ENCODE peak calls at places on chromosome 16, in ten cellular contexts. One of them, this sample, is unnamed. For H3K27me3 and H3K4me1, the result is how much of the 10 kb centered on the place peaks cover.

GRCh38 chr16:16071631-16072244 is 122.3 kb downstream of the ABCC1 start:
- DNase-seq in gastrocnemius medialis: peak
- DNase-seq in BE2C: no peak
- DNase-seq in CD4-positive, alpha-beta memory T cell: no peak
- DNase-seq in fibroblast of lung: peak
- DNase-seq in K562: no peak
- DNase-seq in stomach: peak
- DNase-seq in HAP-1: no peak
- DNase-seq in body of pancreas: peak
- DNase-seq in colonic mucosa: no peak
- DNase-seq in this sample: no peak

GRCh38 chr16:10314811-10315210 is 71.0 kb upstream of the ATF7IP2 start:
- DNase-seq in K562: no peak
- DNase-seq in HAP-1: peak
- DNase-seq in body of pancreas: no peak
- DNase-seq in gastrocnemius medialis: no peak
- DNase-seq in fibroblast of lung: no peak
- DNase-seq in CD4-positive, alpha-beta memory T cell: peak
- DNase-seq in colonic mucosa: no peak
- DNase-seq in stomach: no peak
- DNase-seq in BE2C: no peak
- DNase-seq in this sample: no peak

GRCh38 chr16:75621170-75621477 is 2.0 kb downstream of the ADAT1 start:
- DNase-seq in colonic mucosa: no peak
- DNase-seq in body of pancreas: no peak
- DNase-seq in CD4-positive, alpha-beta memory T cell: no peak
- DNase-seq in stomach: no peak
- DNase-seq in K562: peak
- DNase-seq in fibroblast of lung: peak
- DNase-seq in HAP-1: peak
- DNase-seq in BE2C: no peak
- DNase-seq in gastrocnemius medialis: no peak
- DNase-seq in this sample: no peak

GRCh38 chr16:85327731-85328664 is 215.7 kb upstream of the CIBAR2 start:
- DNase-seq in colonic mucosa: no peak
- DNase-seq in CD4-positive, alpha-beta memory T cell: no peak
- DNase-seq in body of pancreas: no peak
- DNase-seq in HAP-1: peak
- DNase-seq in BE2C: peak
- DNase-seq in K562: peak
- DNase-seq in gastrocnemius medialis: no peak
- DNase-seq in stomach: no peak
- DNase-seq in fibroblast of lung: no peak
- DNase-seq in this sample: no peak

GRCh38 chr16:11024333-11025053 is 80.1 kb downstream of the CLEC16A start:
- DNase-seq in fibroblast of lung: no peak
- DNase-seq in HAP-1: no peak
- DNase-seq in colonic mucosa: no peak
- DNase-seq in K562: no peak
- DNase-seq in body of pancreas: no peak
- DNase-seq in CD4-positive, alpha-beta memory T cell: no peak
- DNase-seq in gastrocnemius medialis: no peak
- DNase-seq in BE2C: no peak
- DNase-seq in stomach: no peak
- DNase-seq in this sample: no peak

GRCh38 chr16:28180660-28181556 is 30.9 kb downstream of the XPO6 start:
- DNase-seq in CD4-positive, alpha-beta memory T cell: no peak
- DNase-seq in body of pancreas: no peak
- DNase-seq in BE2C: no peak
- DNase-seq in fibroblast of lung: peak
- DNase-seq in K562: no peak
- DNase-seq in colonic mucosa: no peak
- DNase-seq in stomach: no peak
- DNase-seq in gastrocnemius medialis: no peak
- DNase-seq in HAP-1: no peak
- DNase-seq in this sample: no peak

GRCh38 chr16:14502932-14503741 is 126.9 kb downstream of the PARN start:
- DNase-seq in gastrocnemius medialis: no peak
- DNase-seq in body of pancreas: no peak
- DNase-seq in HAP-1: no peak
- DNase-seq in K562: no peak
- DNase-seq in stomach: no peak
- DNase-seq in CD4-positive, alpha-beta memory T cell: no peak
- DNase-seq in colonic mucosa: no peak
- DNase-seq in fibroblast of lung: peak
- DNase-seq in BE2C: no peak
- DNase-seq in this sample: no peak

GRCh38 chr16:84136331-84137125 is 8.4 kb downstream of the HSDL1 start:
- DNase-seq in gastrocnemius medialis: no peak
- DNase-seq in K562: no peak
- DNase-seq in fibroblast of lung: no peak
- DNase-seq in HAP-1: no peak
- DNase-seq in colonic mucosa: no peak
- DNase-seq in BE2C: no peak
- DNase-seq in CD4-positive, alpha-beta memory T cell: no peak
- DNase-seq in stomach: no peak
- DNase-seq in body of pancreas: no peak
- DNase-seq in this sample: no peak

GRCh38 chr16:1380195-1380594 is 28.5 kb downstream of the GNPTG start:
- DNase-seq in HAP-1: no peak
- DNase-seq in fibroblast of lung: no peak
- DNase-seq in colonic mucosa: no peak
- DNase-seq in stomach: no peak
- DNase-seq in gastrocnemius medialis: no peak
- DNase-seq in body of pancreas: no peak
- DNase-seq in BE2C: no peak
- DNase-seq in CD4-positive, alpha-beta memory T cell: no peak
- DNase-seq in K562: no peak
- DNase-seq in this sample: no peak
- H3K4me3 ChIP-seq in HAP-1: peak
- H3K4me3 ChIP-seq in fibroblast of lung: no peak
- H3K4me3 ChIP-seq in colonic mucosa: no peak
- H3K4me3 ChIP-seq in stomach: peak
- H3K4me3 ChIP-seq in gastrocnemius medialis: no peak
- H3K4me3 ChIP-seq in body of pancreas: peak
- H3K4me3 ChIP-seq in BE2C: peak
- H3K4me3 ChIP-seq in CD4-positive, alpha-beta memory T cell: no peak
- H3K4me3 ChIP-seq in K562: peak
- H3K4me3 ChIP-seq in this sample: peak

DNA sequence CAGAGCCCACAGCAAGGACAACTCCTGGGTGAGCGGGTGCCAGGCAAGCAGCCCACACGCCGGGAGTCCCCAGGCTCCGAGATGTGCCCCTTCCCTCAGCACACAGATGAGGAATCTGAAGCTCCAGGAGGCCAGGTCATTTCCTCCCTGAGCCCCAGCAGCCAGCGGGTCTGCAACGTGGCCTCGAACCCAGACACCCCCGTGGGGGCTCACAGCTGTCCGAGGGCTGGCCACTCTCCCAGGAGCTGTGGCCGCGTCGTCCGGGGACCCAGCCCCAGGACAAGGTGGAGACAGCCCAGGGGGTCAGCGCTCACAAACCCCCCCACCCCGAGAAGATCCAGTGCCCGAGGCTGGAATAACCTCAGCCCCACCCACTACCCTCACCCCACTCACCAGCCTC is 17.4 kb upstream of the C1QTNF8 start:
- DNase-seq in body of pancreas: no peak
- DNase-seq in gastrocnemius medialis: no peak
- DNase-seq in HAP-1: no peak
- DNase-seq in BE2C: no peak
- DNase-seq in stomach: no peak
- DNase-seq in colonic mucosa: no peak
- DNase-seq in fibroblast of lung: no peak
- DNase-seq in K562: no peak
- DNase-seq in CD4-positive, alpha-beta memory T cell: no peak
- DNase-seq in this sample: no peak
- H3K27me3 ChIP-seq in body of pancreas: under half
- H3K27me3 ChIP-seq in gastrocnemius medialis: under half
- H3K27me3 ChIP-seq in HAP-1: half or more
- H3K27me3 ChIP-seq in BE2C: under half
- H3K27me3 ChIP-seq in stomach: half or more
- H3K27me3 ChIP-seq in colonic mucosa: under half
- H3K27me3 ChIP-seq in fibroblast of lung: under half
- H3K27me3 ChIP-seq in K562: half or more
- H3K27me3 ChIP-seq in CD4-positive, alpha-beta memory T cell: under half
- H3K27me3 ChIP-seq in this sample: under half

GRCh38 chr16:12288537-12289174 is 312.1 kb downstream of the SNX29 start:
- DNase-seq in BE2C: no peak
- DNase-seq in gastrocnemius medialis: no peak
- DNase-seq in HAP-1: no peak
- DNase-seq in CD4-positive, alpha-beta memory T cell: no peak
- DNase-seq in colonic mucosa: no peak
- DNase-seq in K562: no peak
- DNase-seq in stomach: no peak
- DNase-seq in fibroblast of lung: no peak
- DNase-seq in body of pancreas: no peak
- DNase-seq in this sample: no peak

GRCh38 chr16:12290868-12291267 is 314.3 kb downstream of the SNX29 start:
- DNase-seq in stomach: no peak
- DNase-seq in CD4-positive, alpha-beta memory T cell: no peak
- DNase-seq in K562: no peak
- DNase-seq in fibroblast of lung: no peak
- DNase-seq in BE2C: no peak
- DNase-seq in HAP-1: no peak
- DNase-seq in body of pancreas: no peak
- DNase-seq in gastrocnemius medialis: no peak
- DNase-seq in colonic mucosa: no peak
- DNase-seq in this sample: no peak

GRCh38 chr16:12290165-12290564 is 313.6 kb downstream of the SNX29 start:
- DNase-seq in stomach: no peak
- DNase-seq in body of pancreas: no peak
- DNase-seq in fibroblast of lung: no peak
- DNase-seq in colonic mucosa: no peak
- DNase-seq in HAP-1: no peak
- DNase-seq in K562: no peak
- DNase-seq in BE2C: no peak
- DNase-seq in gastrocnemius medialis: no peak
- DNase-seq in CD4-positive, alpha-beta memory T cell: no peak
- DNase-seq in this sample: no peak

GRCh38 chr16:12287796-12288536 is 311.4 kb downstream of the SNX29 start:
- DNase-seq in colonic mucosa: no peak
- DNase-seq in stomach: no peak
- DNase-seq in CD4-positive, alpha-beta memory T cell: no peak
- DNase-seq in fibroblast of lung: no peak
- DNase-seq in BE2C: no peak
- DNase-seq in body of pancreas: no peak
- DNase-seq in gastrocnemius medialis: no peak
- DNase-seq in K562: no peak
- DNase-seq in HAP-1: no peak
- DNase-seq in this sample: no peak

DNA sequence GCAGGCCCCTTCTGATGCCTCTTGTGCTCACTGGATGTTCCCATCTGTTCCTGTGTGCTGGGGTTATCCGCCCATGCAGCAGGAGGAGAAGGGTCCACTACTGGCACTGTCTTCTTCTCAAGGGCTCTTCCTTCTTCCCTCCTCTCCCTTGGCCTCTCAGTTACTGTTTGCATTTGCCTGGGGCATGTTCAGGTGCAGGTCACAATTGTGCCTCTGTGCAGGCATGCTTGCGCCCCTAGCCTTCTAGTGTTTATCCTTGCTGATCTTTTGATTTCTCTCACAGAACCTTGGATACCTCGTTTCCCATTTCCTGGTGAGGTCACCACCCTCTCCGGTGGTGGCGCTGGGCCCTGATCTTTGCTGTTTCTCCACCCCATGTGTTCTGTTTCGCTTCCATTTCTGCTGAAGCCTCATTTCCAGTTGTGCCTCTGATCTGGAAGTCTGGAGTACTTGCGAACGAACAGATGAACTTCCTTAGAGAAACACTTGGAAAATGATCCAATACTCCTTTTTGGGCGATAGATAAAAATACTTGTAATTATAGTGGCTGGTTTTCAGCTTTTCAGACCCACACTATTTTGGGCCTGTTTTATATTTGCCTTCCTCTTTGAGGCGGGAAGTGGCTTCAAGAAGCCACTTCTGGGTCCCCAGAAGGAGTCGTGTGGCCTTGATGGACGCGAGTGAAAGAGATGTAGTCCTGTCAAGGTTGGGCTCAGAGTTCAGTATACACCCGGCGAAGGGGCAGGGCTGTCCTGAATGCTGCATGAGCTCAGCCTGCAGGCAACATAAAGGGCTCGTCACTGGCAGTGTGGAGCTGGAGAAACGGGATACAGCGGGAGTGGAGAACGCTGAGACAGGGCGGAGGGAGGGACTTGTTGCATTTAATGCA is 312.9 kb downstream of the SNX29 start:
- DNase-seq in colonic mucosa: peak
- DNase-seq in body of pancreas: no peak
- DNase-seq in BE2C: no peak
- DNase-seq in fibroblast of lung: no peak
- DNase-seq in stomach: peak
- DNase-seq in HAP-1: no peak
- DNase-seq in K562: no peak
- DNase-seq in CD4-positive, alpha-beta memory T cell: no peak
- DNase-seq in gastrocnemius medialis: no peak
- DNase-seq in this sample: no peak
- H3K4me1 ChIP-seq in colonic mucosa: under half
- H3K4me1 ChIP-seq in body of pancreas: under half
- H3K4me1 ChIP-seq in BE2C: under half
- H3K4me1 ChIP-seq in fibroblast of lung: under half
- H3K4me1 ChIP-seq in stomach: under half
- H3K4me1 ChIP-seq in HAP-1: under half
- H3K4me1 ChIP-seq in K562: under half
- H3K4me1 ChIP-seq in CD4-positive, alpha-beta memory T cell: under half
- H3K4me1 ChIP-seq in gastrocnemius medialis: under half
- H3K4me1 ChIP-seq in this sample: under half

GRCh38 chr16:4350365-4350786 is 745 bp downstream of the PAM16 start:
- DNase-seq in HAP-1: no peak
- DNase-seq in CD4-positive, alpha-beta memory T cell: no peak
- DNase-seq in fibroblast of lung: no peak
- DNase-seq in BE2C: no peak
- DNase-seq in stomach: no peak
- DNase-seq in body of pancreas: no peak
- DNase-seq in gastrocnemius medialis: no peak
- DNase-seq in K562: no peak
- DNase-seq in colonic mucosa: no peak
- DNase-seq in this sample: no peak

GRCh38 chr16:4347765-4348509 is 3.2 kb downstream of the PAM16 start:
- DNase-seq in HAP-1: no peak
- DNase-seq in CD4-positive, alpha-beta memory T cell: no peak
- DNase-seq in stomach: peak
- DNase-seq in gastrocnemius medialis: peak
- DNase-seq in K562: peak
- DNase-seq in BE2C: no peak
- DNase-seq in colonic mucosa: no peak
- DNase-seq in body of pancreas: no peak
- DNase-seq in fibroblast of lung: no peak
- DNase-seq in this sample: no peak

GRCh38 chr16:4350787-4351659 is at the start of gene PAM16:
- DNase-seq in colonic mucosa: peak
- DNase-seq in BE2C: peak
- DNase-seq in HAP-1: peak
- DNase-seq in body of pancreas: peak
- DNase-seq in fibroblast of lung: peak
- DNase-seq in stomach: peak
- DNase-seq in gastrocnemius medialis: peak
- DNase-seq in CD4-positive, alpha-beta memory T cell: peak
- DNase-seq in K562: peak
- DNase-seq in this sample: peak

GRCh38 chr16:4347010-4347409 is 4.1 kb downstream of the PAM16 start:
- DNase-seq in stomach: no peak
- DNase-seq in BE2C: no peak
- DNase-seq in K562: no peak
- DNase-seq in colonic mucosa: no peak
- DNase-seq in gastrocnemius medialis: no peak
- DNase-seq in HAP-1: no peak
- DNase-seq in fibroblast of lung: peak
- DNase-seq in CD4-positive, alpha-beta memory T cell: no peak
- DNase-seq in body of pancreas: no peak
- DNase-seq in this sample: no peak

DNA sequence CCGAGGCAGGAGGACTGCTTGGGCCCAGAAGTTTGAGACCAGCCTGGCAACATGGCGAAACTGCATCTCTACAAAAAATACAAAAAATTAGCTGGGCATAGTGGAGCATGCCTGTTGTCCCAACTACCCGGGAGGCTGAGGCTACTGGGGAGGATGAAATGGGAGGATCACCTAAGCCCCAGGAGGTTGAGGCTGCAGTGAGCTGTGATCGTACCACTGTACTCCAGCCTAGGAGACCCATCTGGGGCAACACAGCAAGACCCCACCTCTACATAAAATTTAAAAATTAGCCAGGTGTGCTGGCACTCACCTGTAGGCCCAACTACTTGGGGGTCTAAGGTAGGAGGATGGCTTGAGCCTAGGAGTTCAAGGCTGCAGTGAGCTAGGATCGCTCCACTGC is 1.8 kb downstream of the PAM16 start:
- DNase-seq in CD4-positive, alpha-beta memory T cell: no peak
- DNase-seq in stomach: no peak
- DNase-seq in gastrocnemius medialis: no peak
- DNase-seq in HAP-1: no peak
- DNase-seq in BE2C: no peak
- DNase-seq in colonic mucosa: no peak
- DNase-seq in body of pancreas: no peak
- DNase-seq in K562: no peak
- DNase-seq in fibroblast of lung: no peak
- DNase-seq in this sample: no peak
- H3K4me3 ChIP-seq in CD4-positive, alpha-beta memory T cell: no peak
- H3K4me3 ChIP-seq in stomach: no peak
- H3K4me3 ChIP-seq in gastrocnemius medialis: no peak
- H3K4me3 ChIP-seq in HAP-1: no peak
- H3K4me3 ChIP-seq in BE2C: no peak
- H3K4me3 ChIP-seq in colonic mucosa: no peak
- H3K4me3 ChIP-seq in body of pancreas: no peak
- H3K4me3 ChIP-seq in K562: peak
- H3K4me3 ChIP-seq in fibroblast of lung: no peak
- H3K4me3 ChIP-seq in this sample: no peak